ENCODE peak calls at places on chromosomes 6 and 20, in four cellular contexts. I is stimulated activated CD4-positive, alpha-beta T cell treated with anti-CD3 and anti-CD28 coated beads, Interleukin-2, amount 100 ng/mL, for 4 hours; H is lower lobe of right lung; L is fibroblast of lung. W is an unnamed sample.

GRCh38 chr6:138864343-138864890 is 68.5 kb downstream of the ECT2L start:
- DNase-seq in L (peak; percentile 3), I (no peak), H (no peak), W (no peak)

GRCh38 chr6:127288705-127289104 is 22.0 kb downstream of the RNF146 start:
- DNase-seq in L (peak; percentile 34), H (no peak), I (no peak), W (no peak)

GRCh38 chr20:44843863-44844262 is 33.5 kb upstream of the RIMS4 start:
- DNase-seq in H (no peak), I (no peak), L (no peak), W (no peak)

GRCh38 chr6:158161566-158162254 is 6.4 kb downstream of the SERAC1 start:
- DNase-seq in H (no peak), L (no peak), I (no peak), W (no peak)

GRCh38 chr6:5082487-5083306 is 2.4 kb upstream of the PPP1R3G start:
- DNase-seq in L (peak; percentile 83), H (no peak), I (no peak), W (peak; percentile 48)

GRCh38 chr6:100177956-100178355 is 183.9 kb upstream of the MCHR2 start:
- DNase-seq in L (peak; percentile 5), I (no peak), H (no peak), W (no peak)

GRCh38 chr20:37911838-37912273 is 8.9 kb downstream of the VSTM2L start:
- DNase-seq in L (peak; percentile 43), H (no peak), I (no peak), W (no peak)

GRCh38 chr6:16752206-16752867 is 8.9 kb downstream of the ATXN1 start:
- DNase-seq in I (no peak), L (peak; percentile 91), H (no peak), W (peak; percentile 42)

GRCh38 chr20:21510414-21510971 is 3.4 kb downstream of the NKX2-2 start:
- DNase-seq in L (peak; percentile 32), I (no peak), H (peak; percentile 43), W (no peak)

GRCh38 chr6:21367148-21367547 is 226.4 kb upstream of the SOX4 start:
- DNase-seq in L (no peak), H (no peak), I (no peak), W (no peak)

GRCh38 chr20:51653226-51653625 is 110.7 kb upstream of the NFATC2 start:
- DNase-seq in L (no peak), I (no peak), H (no peak), W (no peak)

GRCh38 chr6:31977816-31978431 is 3.9 kb upstream of the C4A start:
- DNase-seq in L (no peak), I (no peak), H (no peak), W (peak; percentile 10)

GRCh38 chr6:157538163-157538562 is 157.2 kb downstream of the ZDHHC14 start:
- DNase-seq in H (no peak), I (no peak), L (no peak), W (no peak)

GRCh38 chr20:1879934-1880333 is 15.3 kb upstream of the SIRPA start:
- DNase-seq in I (no peak), L (no peak), H (no peak), W (no peak)

GRCh38 chr6:40912158-40912946 is 126.7 kb downstream of the UNC5CL start:
- DNase-seq in H (no peak), I (no peak), L (no peak), W (no peak)

GRCh38 chr20:39588148-39588757 is 626.1 kb downstream of the DHX35 start:
- DNase-seq in H (no peak), L (no peak), I (no peak), W (no peak)

GRCh38 chr6:148203970-148204369 is 138.7 kb upstream of the SASH1 start:
- DNase-seq in L (peak; percentile 98), H (no peak), I (peak; percentile 42), W (no peak)

GRCh38 chr20:61976650-61977332 is 88.9 kb downstream of the TAF4 start:
- DNase-seq in H (no peak), L (no peak), I (no peak), W (no peak)

GRCh38 chr6:23180504-23181293 is 611.3 kb downstream of the HDGFL1 start:
- DNase-seq in H (peak; percentile 50), I (no peak), L (peak; percentile 89), W (peak; percentile 62)

GRCh38 chr6:35297541-35298481 is at the start of gene DEF6:
- DNase-seq in H (peak; percentile 92), I (peak; percentile 83), L (peak; percentile 74), W (peak; percentile 96)

GRCh38 chr6:144315226-144315980 is 30.3 kb downstream of the UTRN start:
- DNase-seq in L (no peak), I (no peak), H (no peak), W (no peak)

GRCh38 chr6:21791596-21791995 is 198.0 kb downstream of the SOX4 start:
- DNase-seq in L (peak; percentile 86), H (no peak), I (no peak), W (no peak)

GRCh38 chr6:56752009-56752408 is 109.3 kb upstream of the DST start:
- DNase-seq in H (no peak), L (peak; percentile 95), I (no peak), W (no peak)

GRCh38 chr6:1242439-1242838 is 69.5 kb upstream of the FOXQ1 start:
- DNase-seq in H (no peak), I (no peak), L (no peak), W (no peak)

GRCh38 chr20:10731190-10731955 is 57.6 kb upstream of the JAG1 start:
- DNase-seq in I (no peak), H (no peak), L (peak; percentile 86), W (no peak)

GRCh38 chr6:4185419-4185818 is 50.0 kb upstream of the ECI2 start:
- DNase-seq in H (no peak), L (no peak), I (no peak), W (no peak)

GRCh38 chr20:22757424-22758189 is 173.2 kb upstream of the FOXA2 start:
- DNase-seq in I (no peak), L (no peak), H (no peak), W (no peak)

GRCh38 chr6:29005183-29005885 is at the start of gene ZNF311:
- DNase-seq in I (no peak), H (peak; percentile 64), L (peak; percentile 67), W (no peak)

GRCh38 chr20:4869290-4870193 is 131.8 kb downstream of the SLC23A2 start:
- DNase-seq in I (no peak), L (peak; percentile 13), H (no peak), W (no peak)

GRCh38 chr6:30263734-30264133 is 50.5 kb upstream of the TRIM26 start:
- DNase-seq in H (no peak), L (peak; percentile 67), I (no peak), W (no peak)

GRCh38 chr6:55825402-55826051 is 49.9 kb downstream of the BMP5 start:
- DNase-seq in L (peak; percentile 90), H (no peak), I (no peak), W (no peak)

GRCh38 chr20:62393830-62394229 is 6.9 kb downstream of the RPS21 start:
- DNase-seq in H (no peak), L (no peak), I (no peak), W (no peak)

GRCh38 chr6:157966990-157967389 is 14.7 kb upstream of the SYNJ2 start:
- DNase-seq in I (no peak), H (no peak), L (no peak), W (no peak)

GRCh38 chr6:47235964-47236760 is 73.5 kb downstream of the TNFRSF21 start:
- DNase-seq in I (no peak), L (no peak), H (no peak), W (no peak)

GRCh38 chr6:121666809-121667208 is 231.4 kb downstream of the GJA1 start:
- DNase-seq in I (no peak), L (peak; percentile 88), H (no peak), W (no peak)

GRCh38 chr6:163419413-163420314 is 5.1 kb downstream of the QKI start:
- DNase-seq in L (peak; percentile 74), I (no peak), H (no peak), W (no peak)

GRCh38 chr6:159169557-159170332 is 545 bp downstream of the FNDC1 start:
- DNase-seq in L (peak; percentile 61), H (peak; percentile 52), I (no peak), W (peak; percentile 78)

W was measured in left lung.